ENCODE peak calls at places on chromosomes 1 and 21, in seven cellular contexts. X, W, J, S, N, K and T are unnamed samples.

GRCh38 chr1:89609781-89610456 is 23.0 kb upstream of the LRRC8C start:
- DNase-seq in K (no peak), N (no peak), S (no peak), W (no peak), X (no peak), J (no peak), T (no peak)

GRCh38 chr1:75643460-75643859 is 32.5 kb upstream of the SLC44A5 start:
- DNase-seq in S (peak; percentile 11), W (no peak), K (peak; percentile 87), X (no peak), N (no peak), J (no peak), T (no peak)

GRCh38 chr1:85398391-85399064 is 66.4 kb downstream of the DDAH1 start:
- DNase-seq in W (no peak), K (peak; percentile 49), S (no peak), J (no peak), X (no peak), N (no peak), T (no peak)

GRCh38 chr1:185570962-185571361 is 163.2 kb upstream of the HMCN1 start:
- DNase-seq in N (no peak), X (no peak), J (no peak), S (no peak), W (no peak), K (no peak), T (no peak)

GRCh38 chr1:55446351-55446750 is 231.2 kb upstream of the USP24 start:
- DNase-seq in K (no peak), W (no peak), S (no peak), X (no peak), N (no peak), J (no peak), T (no peak)

GRCh38 chr1:98854137-98854536 is 150.5 kb downstream of the PLPPR5 start:
- DNase-seq in J (no peak), N (no peak), X (no peak), K (no peak), W (no peak), S (no peak), T (no peak)

GRCh38 chr1:200296091-200296661 is 113.7 kb downstream of the ZNF281 start:
- DNase-seq in N (no peak), S (peak; percentile 26), W (no peak), J (no peak), K (no peak), X (no peak), T (no peak)

GRCh38 chr1:42784946-42785693 is at the start of gene TMEM269:
- DNase-seq in K (peak; percentile 38), W (no peak), J (no peak), S (peak; percentile 10), N (no peak), X (no peak), T (peak; percentile 86)

GRCh38 chr1:109532365-109533136 is 7.1 kb upstream of the GPR61 start:
- DNase-seq in X (peak; percentile 64), K (peak; percentile 67), N (no peak), S (peak; percentile 85), W (peak; percentile 80), J (peak; percentile 96), T (peak; percentile 88)

GRCh38 chr1:162856260-162856659 is 4.7 kb downstream of the CCDC190 start:
- DNase-seq in X (no peak), W (no peak), S (no peak), K (peak; percentile 91), N (no peak), J (no peak), T (no peak)

GRCh38 chr21:33059319-33059894 is 10.5 kb upstream of the OLIG1 start:
- DNase-seq in W (no peak), J (no peak), S (no peak), N (no peak), X (no peak), K (no peak), T (peak; percentile 63)

GRCh38 chr1:236397173-236397759 is 3.2 kb downstream of the EDARADD start:
- DNase-seq in S (no peak), N (no peak), K (no peak), X (no peak), J (peak; percentile 34), W (no peak), T (no peak)

GRCh38 chr1:247089616-247090375 is 11.2 kb upstream of the ZNF670 start:
- DNase-seq in S (no peak), W (no peak), K (no peak), X (no peak), N (no peak), J (no peak), T (no peak)

GRCh38 chr1:204920967-204921366 is 50.3 kb downstream of the NFASC start:
- DNase-seq in X (no peak), S (peak; percentile 31), J (no peak), K (no peak), N (no peak), W (no peak), T (no peak)

GRCh38 chr1:204923626-204924012 is 53.0 kb downstream of the NFASC start:
- DNase-seq in J (no peak), K (no peak), S (no peak), X (no peak), N (no peak), W (no peak), T (no peak)

GRCh38 chr1:204924013-204924759 is 53.5 kb downstream of the NFASC start:
- DNase-seq in J (no peak), X (no peak), S (no peak), W (no peak), K (no peak), N (no peak), T (no peak)

GRCh38 chr1:204921855-204922516 is 51.3 kb downstream of the NFASC start:
- DNase-seq in W (no peak), X (no peak), J (no peak), N (no peak), S (peak; percentile 39), K (no peak), T (no peak)

DNA sequence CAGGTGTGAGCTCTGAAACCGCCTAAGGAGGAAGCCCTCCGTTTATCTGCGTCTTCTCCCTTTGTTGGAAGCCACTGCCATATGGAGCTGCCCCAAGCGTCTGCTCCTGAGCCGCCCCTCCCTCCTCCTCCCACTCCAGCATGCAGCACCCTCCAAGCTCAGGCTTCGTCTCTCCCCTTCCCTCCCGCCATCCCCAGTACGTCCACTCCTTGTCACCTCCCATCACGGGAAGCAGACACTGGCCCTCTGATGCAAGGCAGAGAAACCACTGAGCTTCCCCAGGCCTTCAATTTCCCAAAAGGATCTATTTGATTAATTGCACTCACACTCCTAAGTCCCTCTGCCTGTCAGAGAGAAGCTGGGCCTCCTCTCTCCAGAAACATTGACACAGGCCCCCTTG is 52.5 kb downstream of the NFASC start:
- DNase-seq in J (no peak), S (no peak), X (no peak), K (no peak), N (no peak), W (no peak), T (no peak)
- H3K4me1 ChIP-seq in J (no peaks in the 10 kb centered on the region), S (peaks cover 14% of the 10 kb centered on the region), X (peaks cover 12% of the 10 kb centered on the region), K (no peaks in the 10 kb centered on the region), N (peaks cover 28% of the 10 kb centered on the region), W (no peaks in the 10 kb centered on the region), T (no peaks in the 10 kb centered on the region)

DNA sequence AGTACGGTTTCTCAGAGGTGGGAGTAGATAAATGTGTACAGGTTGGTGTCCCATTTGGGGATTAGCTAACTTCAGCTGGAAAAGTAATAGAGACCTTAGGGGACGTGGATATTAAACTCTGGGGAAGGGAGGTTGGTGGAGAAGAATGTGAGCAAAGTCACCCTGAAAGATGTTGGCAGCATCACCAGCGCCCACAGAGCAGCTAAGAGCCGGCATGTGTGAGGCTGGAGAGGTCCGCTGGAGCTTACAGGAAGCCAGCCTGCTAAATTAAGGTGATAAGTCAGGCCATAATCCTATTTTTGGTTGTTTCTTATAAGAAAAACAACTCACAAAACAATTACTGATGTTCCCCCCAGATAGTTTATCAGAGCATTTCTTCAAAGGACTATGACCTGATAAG is 12.2 kb downstream of the PTGFRN start:
- DNase-seq in W (no peak), N (no peak), K (no peak), S (no peak), X (no peak), J (no peak), T (no peak)
- H3K27ac ChIP-seq in W (no peak overlapping the region), N (no peak overlapping the region), K (no peak overlapping the region), S (no peak overlapping the region), X (no peak overlapping the region), J (no peak overlapping the region), T (no peak overlapping the region)

GRCh38 chr1:25239681-25240541 is 7.3 kb downstream of the RSRP1 start:
- DNase-seq in S (peak; percentile 94), J (peak; percentile 97), K (peak; percentile 91), W (peak; percentile 89), N (peak; percentile 97), X (peak; percentile 68), T (peak; percentile 94)
- TF ChIP-seq POLR2A in S (peak; percentile 41), J (no peak), K (peak; percentile 89), W (peak; percentile 25), N (no peak), X (peak; percentile 27), T (peak; percentile 19)

DNA sequence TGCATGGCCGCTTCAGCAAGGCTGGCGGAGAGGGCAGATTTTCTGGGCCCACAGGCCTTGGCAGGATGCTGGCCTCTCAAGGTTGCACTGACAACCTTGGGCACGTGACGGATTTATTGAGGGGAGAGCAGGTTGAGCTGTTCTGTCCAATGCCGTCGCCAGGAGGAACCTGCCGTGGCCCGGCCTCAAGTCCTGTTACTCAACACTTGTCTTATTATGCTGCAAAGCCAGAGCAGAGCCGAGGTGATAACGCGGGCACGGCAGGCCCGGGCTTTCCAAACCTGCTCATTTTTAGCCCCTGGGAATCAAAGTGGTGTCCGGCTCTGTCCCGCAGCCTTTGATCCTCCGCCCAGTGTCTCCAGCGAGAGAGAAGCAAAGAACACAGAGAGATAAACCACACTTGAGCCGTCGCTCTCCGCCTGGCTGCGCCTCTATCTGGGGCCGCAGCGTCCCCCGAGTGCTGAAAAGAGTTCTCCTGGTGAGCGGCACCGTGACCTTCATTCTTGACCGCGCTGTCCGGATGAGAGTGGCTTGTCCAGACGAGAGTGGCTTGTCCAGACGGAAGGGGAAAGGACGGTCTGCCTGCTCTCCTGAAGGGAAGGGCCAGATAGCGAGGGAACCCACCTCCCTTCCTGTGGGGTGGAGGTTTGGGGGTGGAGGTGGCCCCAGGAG is 162.3 kb upstream of the ARHGEF16 start:
- DNase-seq in W (no peak), X (no peak), N (no peak), J (no peak), S (peak; percentile 42), K (no peak), T (peak; percentile 73)
- H3K4me1 ChIP-seq in W (no peaks in the 10 kb centered on the region), X (no peaks in the 10 kb centered on the region), N (no peaks in the 10 kb centered on the region), J (no peaks in the 10 kb centered on the region), S (peaks cover 11% of the 10 kb centered on the region), K (no peaks in the 10 kb centered on the region), T (no peaks in the 10 kb centered on the region)

GRCh38 chr1:28246427-28246832 is 10.5 kb downstream of the ATP5IF1 start:
- DNase-seq in W (no peak), N (no peak), K (peak; percentile 39), S (no peak), X (no peak), J (no peak), T (no peak)

GRCh38 chr1:28248273-28249012 is 10.9 kb upstream of the SESN2 start:
- DNase-seq in K (peak; percentile 85), J (no peak), S (peak; percentile 88), X (peak; percentile 58), W (peak; percentile 85), N (peak; percentile 96), T (peak; percentile 89)

GRCh38 chr1:28247603-28248272 is 11.6 kb upstream of the SESN2 start:
- DNase-seq in N (no peak), J (no peak), W (no peak), S (no peak), X (no peak), K (no peak), T (no peak)

GRCh38 chr1:28249013-28249870 is 10.1 kb upstream of the SESN2 start:
- DNase-seq in N (no peak), K (no peak), S (peak; percentile 83), X (peak; percentile 57), W (no peak), J (no peak), T (no peak)

GRCh38 chr1:28249879-28250295 is 9.4 kb upstream of the SESN2 start:
- DNase-seq in N (no peak), K (no peak), J (no peak), W (no peak), S (no peak), X (no peak), T (no peak)
- H3K27ac ChIP-seq in N (peak overlapping the region; percentile 12), K (no peak overlapping the region), J (no peak overlapping the region), W (no peak overlapping the region), S (peak overlapping the region; percentile 80), X (peak overlapping the region; percentile 74), T (peak overlapping the region; percentile 87)